ENCODE peak calls at places on chromosomes 2 and 18, in six cellular contexts. I, O, V, Z, F and N are unnamed samples.

GRCh38 chr2:120865656-120866055 is 130.0 kb downstream of the GLI2 start:
- DNase-seq in V (no peak), F (no peak), O (no peak), I (no peak), Z (no peak), N (no peak)

GRCh38 chr18:9365406-9365805 is 30.8 kb downstream of the TWSG1 start:
- DNase-seq in V (no peak), I (no peak), O (no peak), F (no peak), Z (no peak), N (no peak)

GRCh38 chr2:3362686-3363085 is 14.9 kb downstream of the EIPR1 start:
- DNase-seq in O (no peak), I (no peak), V (no peak), Z (no peak), F (no peak), N (no peak)

GRCh38 chr2:47208852-47209606 is 53.9 kb upstream of the STPG4 start:
- DNase-seq in F (no peak), Z (peak), I (no peak), O (no peak), V (no peak), N (no peak)

GRCh38 chr2:24793752-24794477 is 690 bp downstream of the CENPO start:
- DNase-seq in F (no peak), I (no peak), V (no peak), Z (peak), O (peak), N (no peak)

GRCh38 chr2:106843910-106844250 is 42.1 kb downstream of the ST6GAL2 start:
- DNase-seq in F (peak), Z (no peak), V (no peak), I (no peak), O (no peak), N (no peak)

GRCh38 chr2:45851111-45851510 is 199.6 kb downstream of the PRKCE start:
- DNase-seq in O (no peak), I (no peak), V (no peak), Z (no peak), F (no peak), N (no peak)

GRCh38 chr2:191840916-191841315 is 6.0 kb downstream of the CAVIN2 start:
- DNase-seq in O (no peak), Z (no peak), I (no peak), F (no peak), V (no peak), N (no peak)

GRCh38 chr2:38454081-38454480 is 77.0 kb upstream of the ATL2 start:
- DNase-seq in Z (no peak), O (no peak), F (no peak), I (no peak), V (no peak), N (no peak)

GRCh38 chr2:25831744-25832449 is 46.4 kb downstream of the ASXL2 start:
- DNase-seq in O (no peak), Z (no peak), F (no peak), V (no peak), I (no peak), N (no peak)

GRCh38 chr2:184879671-184880070 is 281.3 kb downstream of the ZNF804A start:
- DNase-seq in I (no peak), F (no peak), O (no peak), V (no peak), Z (no peak), N (no peak)

GRCh38 chr2:150532883-150533282 is 45.4 kb upstream of the RND3 start:
- DNase-seq in Z (no peak), O (no peak), I (no peak), V (no peak), F (no peak), N (no peak)

GRCh38 chr2:86703704-86704370 is 16.3 kb upstream of the RMND5A start:
- DNase-seq in Z (no peak), O (no peak), I (peak), F (no peak), V (peak), N (no peak)

GRCh38 chr2:42053791-42054656 is 6.2 kb downstream of the PKDCC start:
- DNase-seq in I (no peak), Z (peak), O (no peak), V (no peak), F (no peak), N (no peak)

DNA sequence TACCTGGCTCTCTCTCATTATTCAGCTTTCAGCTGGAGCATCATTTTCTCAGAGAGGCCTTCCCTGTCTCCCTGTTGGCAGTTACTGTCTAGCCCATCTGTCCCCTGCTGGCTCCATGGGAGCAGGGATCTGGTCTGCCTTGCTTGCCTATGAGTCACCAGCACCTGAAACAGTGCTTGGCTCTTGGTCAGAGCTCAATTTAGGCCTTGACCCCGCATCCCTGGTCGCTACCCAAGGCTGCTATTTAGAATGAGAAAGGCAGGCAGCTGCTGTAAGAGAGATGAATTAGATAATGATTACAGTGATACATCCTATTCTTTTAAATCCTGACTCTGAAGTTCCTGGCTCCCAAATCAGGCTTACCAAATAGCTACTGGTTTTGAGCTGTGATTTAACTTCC is 32.9 kb downstream of the KCNE4 start:
- DNase-seq in O (no peak), F (peak), Z (no peak), V (no peak), I (no peak), N (no peak)
- TF ChIP-seq SIN3A in O (no peak), F (no peak), Z (no peak), V (no peak), I (no peak), N (no peak)

GRCh38 chr2:8546319-8547283 is 135.3 kb upstream of the ID2 start:
- DNase-seq in O (no peak), F (no peak), I (no peak), Z (no peak), V (no peak), N (no peak)

GRCh38 chr2:8544168-8544785 is 137.6 kb upstream of the ID2 start:
- DNase-seq in F (no peak), I (no peak), Z (no peak), V (no peak), O (no peak), N (no peak)

GRCh38 chr2:8543412-8544167 is 138.3 kb upstream of the ID2 start:
- DNase-seq in O (no peak), I (no peak), Z (no peak), V (no peak), F (peak), N (peak)

GRCh38 chr2:8545676-8546318 is 136.1 kb upstream of the ID2 start:
- DNase-seq in F (no peak), V (no peak), O (no peak), I (no peak), Z (no peak), N (no peak)

GRCh38 chr2:8544786-8545631 is 136.8 kb upstream of the ID2 start:
- DNase-seq in V (no peak), I (peak), O (peak), Z (peak), F (peak), N (peak)
- TF ChIP-seq SIN3A in V (no peak), I (no peak), O (no peak), Z (no peak), F (peak), N (no peak)

GRCh38 chr2:136212426-136213378 is 94.8 kb upstream of the CXCR4 start:
- DNase-seq in O (no peak), I (no peak), F (no peak), Z (no peak), V (no peak), N (peak)
- TF ChIP-seq SIN3A in O (no peak), I (no peak), F (no peak), Z (no peak), V (no peak), N (no peak)

GRCh38 chr2:187497140-187497539 is 49.1 kb upstream of the CALCRL start:
- DNase-seq in Z (no peak), V (no peak), I (no peak), O (no peak), F (no peak), N (no peak)

GRCh38 chr2:187493877-187494568 is 46.0 kb upstream of the CALCRL start:
- DNase-seq in I (no peak), Z (no peak), O (no peak), V (no peak), F (no peak), N (no peak)

GRCh38 chr2:187500585-187501359 is 52.7 kb upstream of the CALCRL start:
- DNase-seq in I (peak), F (no peak), O (peak), Z (peak), V (peak), N (no peak)

GRCh38 chr2:187499941-187500532 is 52.0 kb upstream of the CALCRL start:
- DNase-seq in O (peak), F (peak), I (peak), V (peak), Z (peak), N (no peak)

GRCh38 chr2:187497858-187498463 is 49.9 kb upstream of the CALCRL start:
- DNase-seq in O (no peak), I (peak), Z (no peak), V (no peak), F (no peak), N (no peak)
- TF ChIP-seq SIN3A in O (no peak), I (no peak), Z (no peak), V (no peak), F (no peak), N (no peak)

GRCh38 chr2:15389326-15389700 is 171.8 kb downstream of the NBAS start:
- DNase-seq in F (no peak), O (no peak), V (no peak), I (no peak), Z (no peak), N (no peak)

GRCh38 chr2:15378148-15378908 is 182.8 kb downstream of the NBAS start:
- DNase-seq in O (no peak), Z (no peak), I (no peak), V (no peak), F (no peak), N (no peak)

GRCh38 chr2:15385184-15385583 is 175.9 kb downstream of the NBAS start:
- DNase-seq in Z (no peak), O (no peak), I (no peak), V (no peak), F (peak), N (no peak)

GRCh38 chr2:15388406-15389325 is 172.5 kb downstream of the NBAS start:
- DNase-seq in F (no peak), O (no peak), V (no peak), I (no peak), Z (peak), N (no peak)

DNA sequence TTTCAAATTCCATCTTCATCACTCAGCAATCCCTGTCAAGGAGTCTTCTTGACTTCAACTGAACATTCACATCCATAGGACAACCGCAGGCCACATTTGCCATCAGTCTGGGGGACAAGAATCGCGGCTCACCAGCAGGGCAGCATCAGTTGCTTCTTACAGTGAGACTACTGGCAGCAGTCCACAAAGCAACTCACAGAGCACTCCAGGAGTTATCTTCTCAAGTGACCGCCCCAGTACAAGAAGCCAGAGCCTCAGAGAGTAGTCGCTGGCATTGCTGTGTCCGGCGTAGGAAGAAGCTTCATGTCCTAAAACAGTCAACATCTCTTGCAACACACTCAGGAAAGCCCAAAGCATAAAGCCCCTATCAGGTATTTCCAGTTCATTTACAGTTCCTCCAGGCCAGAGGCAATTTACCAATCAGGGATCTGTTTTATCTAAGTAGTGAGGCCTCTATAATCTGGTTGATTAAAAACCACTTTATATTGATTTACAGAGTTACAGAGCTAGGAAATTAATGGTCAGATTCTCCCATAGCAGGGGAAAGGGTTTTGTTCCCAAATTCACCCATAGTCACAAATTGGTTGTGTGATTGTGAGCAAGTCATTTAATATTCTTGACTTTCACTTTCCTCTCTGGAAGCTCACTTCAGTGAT is 177.3 kb downstream of the NBAS start:
- DNase-seq in I (no peak), F (peak), V (no peak), Z (no peak), O (no peak), N (no peak)
- TF ChIP-seq SIN3A in I (no peak), F (no peak), V (no peak), Z (no peak), O (no peak), N (no peak)

GRCh38 chr18:51110073-51110797 is 80.2 kb downstream of the SMAD4 start:
- DNase-seq in F (peak), O (peak), Z (peak), I (no peak), V (no peak), N (no peak)
- TF ChIP-seq SIN3A in F (no peak), O (no peak), Z (no peak), I (no peak), V (no peak), N (no peak)

DNA sequence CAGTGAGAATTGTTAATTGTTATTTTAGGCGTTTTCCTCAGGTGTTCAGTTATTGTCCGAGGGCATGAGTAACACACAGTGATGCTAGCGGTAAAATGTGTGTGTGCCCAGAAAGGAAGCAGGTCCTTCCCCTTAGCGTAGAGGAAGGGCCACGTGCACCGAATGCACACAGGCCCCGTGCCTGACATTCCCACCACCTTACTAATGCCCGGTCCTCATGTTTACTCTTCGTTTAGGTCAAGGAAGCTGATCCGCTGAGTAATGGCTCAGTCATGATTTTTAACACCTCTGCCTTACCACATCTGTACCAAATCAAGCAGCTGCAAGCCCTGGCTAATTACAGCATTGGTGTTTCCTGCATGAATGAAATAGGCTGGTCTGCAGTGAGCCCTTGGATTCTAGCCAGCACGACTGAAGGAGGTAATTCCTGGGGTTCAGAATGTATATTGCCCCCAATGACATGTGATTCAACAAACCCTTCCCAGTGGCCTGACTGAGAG is 76.7 kb downstream of the MERTK start:
- DNase-seq in V (peak), I (peak), F (no peak), Z (peak), O (no peak), N (no peak)
- TF ChIP-seq SIN3A in V (no peak), I (peak), F (no peak), Z (no peak), O (no peak), N (no peak)